ENCODE peak calls at places on chromosomes 4 and X, in seven cellular contexts. V is CD8-positive, alpha-beta memory T cell; T is OCI-LY7; C is naive thymus-derived CD4-positive, alpha-beta T cell; P is K562; Y is colonic mucosa; U is aorta. K is an unnamed sample. For H3K4me1, the result is how much of the 10 kb centered on the place peaks cover.

GRCh38 chrX:9135901-9136510 is 102.1 kb upstream of the FAM9B start:
- DNase-seq in T (no peak), U (no peak), P (no peak), Y (no peak), V (no peak), C (no peak), K (no peak)

GRCh38 chr4:154230723-154231122 is 260.9 kb downstream of the DCHS2 start:
- DNase-seq in C (no peak), V (no peak), U (no peak), T (no peak), Y (no peak), P (no peak), K (no peak)

GRCh38 chrX:13401724-13402123 is 81.9 kb upstream of the ATXN3L start:
- DNase-seq in C (no peak), P (no peak), Y (no peak), T (no peak), V (no peak), U (no peak), K (no peak)

GRCh38 chr4:89136525-89136924 is 25.2 kb downstream of the TIGD2 start:
- DNase-seq in P (no peak), V (no peak), T (no peak), C (no peak), U (no peak), Y (no peak), K (no peak)

GRCh38 chrX:133959972-133960371 is 25.4 kb downstream of the GPC3 start:
- DNase-seq in V (no peak), C (no peak), U (no peak), T (no peak), P (no peak), Y (no peak), K (no peak)

GRCh38 chr4:6011686-6012085 is 6.5 kb downstream of the C4orf50 start:
- DNase-seq in V (no peak), U (no peak), Y (no peak), C (no peak), T (no peak), P (no peak), K (no peak)

GRCh38 chr4:75724867-75725724 is 719 bp downstream of the USO1 start:
- DNase-seq in C (peak), U (peak), V (peak), P (peak), Y (peak), T (peak), K (peak)

GRCh38 chr4:97720869-97721432 is 422.3 kb downstream of the STPG2 start:
- DNase-seq in U (no peak), P (no peak), T (no peak), C (no peak), Y (no peak), V (no peak), K (no peak)

GRCh38 chr4:7630559-7631287 is 196.0 kb upstream of the PSAPL1 start:
- DNase-seq in T (no peak), U (peak), V (no peak), P (no peak), Y (no peak), C (no peak), K (no peak)

GRCh38 chrX:23656684-23657083 is 10.6 kb upstream of the PRDX4 start:
- DNase-seq in T (no peak), Y (no peak), P (no peak), V (no peak), C (no peak), U (no peak), K (no peak)

DNA sequence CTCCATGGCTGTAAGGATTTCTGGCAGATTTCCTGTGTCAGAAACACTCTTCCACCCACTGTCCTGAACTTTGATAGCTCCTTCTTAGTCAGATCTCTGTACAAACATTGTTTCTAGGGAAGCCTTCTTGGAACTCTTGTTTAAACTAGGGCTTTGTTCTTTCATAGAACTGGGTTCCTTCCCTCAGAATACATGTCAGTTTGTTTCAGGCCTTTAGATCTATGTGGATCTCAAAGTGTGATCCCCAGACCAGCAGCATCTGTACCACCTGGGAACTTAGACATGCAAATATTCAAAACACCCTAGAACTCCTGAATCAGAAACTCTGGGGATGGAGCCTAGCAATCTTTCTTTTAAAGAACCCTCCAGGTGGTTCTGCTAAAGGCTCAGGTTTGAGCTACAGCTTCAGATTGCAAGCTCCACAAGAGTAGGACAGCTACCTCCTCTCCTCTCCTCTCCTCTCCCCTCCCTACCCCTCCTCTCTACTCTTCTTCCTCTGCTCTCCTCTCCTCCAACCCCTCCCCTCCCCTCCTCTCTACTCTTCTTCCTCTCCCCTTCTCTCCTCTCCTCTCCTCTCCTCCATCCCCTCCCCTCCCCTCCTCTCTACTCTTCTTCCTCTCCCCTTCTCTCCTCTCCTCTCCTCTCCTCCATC is 12.7 kb downstream of the RASSF6 start:
- DNase-seq in V (no peak), Y (no peak), T (peak), P (no peak), C (no peak), U (no peak), K (no peak)
- H3K4me1 ChIP-seq in V (under half), Y (under half), T (half or more), P (under half), C (under half), U (under half), K (under half)

GRCh38 chr4:87005690-87006461 is 71.1 kb downstream of the AFF1 start:
- DNase-seq in P (peak), C (peak), Y (peak), T (peak), V (peak), U (no peak), K (no peak)
- H3K4me1 ChIP-seq in P (under half), C (under half), Y (under half), T (half or more), V (under half), U (under half), K (under half)

GRCh38 chr4:168643083-168643795 is 146.4 kb downstream of the PALLD start:
- DNase-seq in V (no peak), T (no peak), Y (no peak), U (no peak), C (no peak), P (no peak), K (no peak)

GRCh38 chr4:168641811-168642140 is 144.9 kb downstream of the PALLD start:
- DNase-seq in Y (no peak), U (no peak), V (no peak), C (no peak), P (no peak), T (no peak), K (no peak)

GRCh38 chr4:168639914-168640313 is 143.1 kb downstream of the PALLD start:
- DNase-seq in P (no peak), V (no peak), U (no peak), Y (no peak), C (no peak), T (no peak), K (no peak)

GRCh38 chr4:168645933-168646768 is 149.3 kb downstream of the PALLD start:
- DNase-seq in U (no peak), T (no peak), C (no peak), P (no peak), Y (no peak), V (no peak), K (no peak)

GRCh38 chr4:168643796-168644159 is 146.9 kb downstream of the PALLD start:
- DNase-seq in U (no peak), T (no peak), P (no peak), Y (no peak), C (no peak), V (no peak), K (no peak)
- H3K4me1 ChIP-seq in U (under half), T (under half), P (under half), Y (under half), C (under half), V (under half), K (under half)

GRCh38 chr4:102527695-102528094 is 26.5 kb downstream of the NFKB1 start:
- DNase-seq in U (no peak), C (peak), Y (no peak), T (no peak), P (no peak), V (no peak), K (peak)
- H3K4me1 ChIP-seq in U (under half), C (under half), Y (under half), T (under half), P (under half), V (under half), K (under half)

GRCh38 chr4:94575652-94576051 is 123.9 kb downstream of the PDLIM5 start:
- DNase-seq in V (no peak), Y (no peak), P (no peak), U (no peak), T (no peak), C (no peak), K (no peak)
- H3K4me1 ChIP-seq in V (under half), Y (under half), P (under half), U (under half), T (under half), C (under half), K (under half)

GRCh38 chr4:86976801-86977485 is 42.1 kb downstream of the AFF1 start:
- DNase-seq in C (no peak), Y (no peak), U (no peak), V (no peak), P (no peak), T (no peak), K (no peak)
- H3K4me1 ChIP-seq in C (under half), Y (under half), U (under half), V (under half), P (under half), T (half or more), K (under half)

DNA sequence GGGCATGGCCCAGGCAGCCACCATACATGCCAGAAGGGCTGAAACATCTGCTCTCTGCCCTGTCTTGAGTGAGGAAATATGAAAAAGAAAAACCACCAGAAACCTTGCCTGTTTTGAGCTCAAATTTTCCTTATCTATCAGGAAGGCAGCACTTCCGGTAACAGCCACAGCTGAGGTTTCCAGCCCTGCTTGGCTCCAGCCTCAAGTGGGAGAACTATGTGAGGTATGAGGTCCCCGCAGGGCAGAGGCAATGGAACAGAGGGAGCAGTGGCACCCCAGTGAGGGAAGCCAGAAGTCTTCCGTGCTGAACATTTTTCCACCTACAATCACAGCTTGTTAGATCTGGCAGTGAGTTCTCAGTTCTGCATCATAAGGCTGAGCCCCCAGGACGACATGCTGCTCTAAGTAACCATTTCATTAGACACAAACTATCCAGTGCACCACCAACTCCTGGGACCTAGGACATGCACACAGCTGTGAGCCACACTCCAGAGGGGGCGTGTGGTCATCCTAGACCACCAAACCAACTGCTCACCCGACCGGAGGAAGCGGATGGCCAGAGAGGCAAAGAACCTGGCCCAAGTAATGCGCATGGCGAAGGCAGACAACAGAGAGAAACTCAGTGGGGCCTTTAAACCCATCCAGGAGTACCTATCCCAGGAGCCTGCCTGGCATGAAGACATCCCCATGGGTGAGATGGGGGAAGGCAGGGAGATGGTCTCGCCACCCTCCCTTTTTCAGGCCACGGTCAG is 22.6 kb downstream of the WDR1 start:
- DNase-seq in T (no peak), Y (no peak), C (no peak), U (no peak), V (no peak), P (no peak), K (no peak)
- H3K4me1 ChIP-seq in T (under half), Y (under half), C (half or more), U (under half), V (half or more), P (under half), K (half or more)

DNA sequence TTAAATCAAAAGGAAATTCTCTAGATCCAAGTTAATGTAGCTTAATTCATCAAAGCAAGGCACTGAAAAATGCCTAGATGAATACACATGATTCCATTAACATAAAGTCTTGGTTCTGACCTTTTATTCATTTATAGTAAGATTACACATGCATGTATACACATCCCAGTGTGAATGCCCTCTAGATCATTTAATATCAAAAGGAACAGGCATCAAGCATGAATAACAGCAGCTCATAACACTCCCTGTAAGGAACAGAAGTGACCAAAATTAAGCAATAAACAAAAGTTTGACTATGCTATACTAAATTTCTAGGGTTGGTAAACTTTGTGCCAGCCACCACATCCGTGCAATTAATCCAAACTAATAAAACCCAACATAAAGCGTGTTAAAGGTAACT is 511.5 kb downstream of the SPIN4 start:
- DNase-seq in V (no peak), U (no peak), T (no peak), C (no peak), P (no peak), Y (no peak), K (no peak)
- H3K4me1 ChIP-seq in V (under half), U (under half), T (under half), C (under half), P (under half), Y (under half), K (under half)

DNA sequence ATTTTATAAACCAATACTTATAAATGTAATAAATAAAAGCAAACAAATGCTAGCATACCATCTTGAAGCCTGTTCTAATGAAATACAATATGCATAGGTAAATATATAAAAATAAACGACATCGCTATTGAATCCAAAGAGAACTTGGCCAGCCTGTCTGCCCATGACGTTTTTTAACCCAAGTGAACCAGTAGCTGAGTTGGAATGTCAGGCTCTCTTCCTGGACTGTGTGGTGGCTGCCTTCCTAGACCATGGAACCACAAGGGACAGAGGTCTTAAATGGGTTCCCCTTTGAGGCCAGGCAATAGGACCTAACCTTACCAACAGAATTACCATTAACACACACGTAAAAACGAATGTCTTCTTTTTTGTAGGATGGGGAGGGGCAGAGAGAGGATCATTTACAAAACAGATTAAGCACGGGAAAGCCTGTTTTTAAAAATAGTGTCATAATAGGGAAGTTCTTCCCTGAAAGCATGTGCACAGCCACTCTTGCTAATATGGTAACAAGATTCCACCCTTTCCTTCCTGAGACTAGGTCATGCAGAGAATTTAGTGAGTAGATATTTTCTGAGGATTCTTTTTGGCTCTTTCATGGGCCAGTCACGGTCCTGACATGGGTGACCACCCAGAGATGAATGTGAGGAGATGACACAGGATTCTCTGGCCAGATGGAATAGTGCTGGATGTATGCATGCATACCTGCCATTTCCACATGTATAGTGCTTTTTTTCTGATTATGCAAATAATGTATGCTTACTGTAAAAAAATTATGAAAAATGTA is 69.4 kb upstream of the ACSL1 start:
- DNase-seq in T (no peak), Y (no peak), C (no peak), V (no peak), P (no peak), U (no peak), K (no peak)
- H3K4me1 ChIP-seq in T (under half), Y (under half), C (under half), V (under half), P (under half), U (under half), K (under half)

K was measured in CD4-positive, CD25-positive, alpha-beta regulatory T cell.